ENCODE peak calls at places on chromosome 18, in four cellular contexts. One of them, this sample, is unnamed.

GRCh38 chr18:3455938-3456685 is 6.1 kb downstream of the TGIF1 start:
- DNase-seq in EL: peak
- DNase-seq in RWPE1: no peak
- DNase-seq in H9: no peak
- DNase-seq in this sample: no peak

GRCh38 chr18:8381801-8382459 is 227.3 kb upstream of the RAB12 start:
- DNase-seq in RWPE1: no peak
- DNase-seq in H9: no peak
- DNase-seq in EL: no peak
- DNase-seq in this sample: no peak

GRCh38 chr18:43582120-43582519 is 304.8 kb upstream of the SYT4 start:
- DNase-seq in RWPE1: no peak
- DNase-seq in EL: no peak
- DNase-seq in H9: no peak
- DNase-seq in this sample: no peak

GRCh38 chr18:40055262-40055661 is 1899.8 kb upstream of the PIK3C3 start:
- DNase-seq in EL: no peak
- DNase-seq in RWPE1: peak
- DNase-seq in H9: no peak
- DNase-seq in this sample: peak

GRCh38 chr18:3256693-3257626 is 5.0 kb upstream of the MYL12B start:
- DNase-seq in RWPE1: no peak
- DNase-seq in H9: no peak
- DNase-seq in EL: peak
- DNase-seq in this sample: no peak

GRCh38 chr18:38951633-38952032 is 1386.0 kb upstream of the CELF4 start:
- DNase-seq in H9: no peak
- DNase-seq in RWPE1: no peak
- DNase-seq in EL: no peak
- DNase-seq in this sample: no peak

GRCh38 chr18:49561127-49561376 is 805 bp upstream of the LIPG start:
- DNase-seq in H9: no peak
- DNase-seq in EL: peak
- DNase-seq in RWPE1: no peak
- DNase-seq in this sample: peak

GRCh38 chr18:4352746-4353522 is 102.2 kb downstream of the DLGAP1 start:
- DNase-seq in EL: no peak
- DNase-seq in H9: no peak
- DNase-seq in RWPE1: no peak
- DNase-seq in this sample: no peak

GRCh38 chr18:56068030-56068671 is 480.2 kb upstream of the TCF4 start:
- DNase-seq in H9: no peak
- DNase-seq in RWPE1: peak
- DNase-seq in EL: peak
- DNase-seq in this sample: peak

GRCh38 chr18:79679552-79680099 is at the start of gene CTDP1:
- DNase-seq in H9: peak
- DNase-seq in EL: peak
- DNase-seq in RWPE1: peak
- DNase-seq in this sample: peak

This sample was measured in MCF 10A.